ENCODE peak calls at places on chromosomes 3 and 15, in ten cellular contexts. X is heart left ventricle, G is right cardiac atrium, J is fibroblast of lung, Q is cardiac muscle cell, V is SK-N-SH, C is H1, D is neuronal stem cell, F is adrenal gland, Y is ovary. L is an unnamed sample. For H3K9me3, the result is how much of the 10 kb centered on the place peaks cover.

GRCh38 chr3:98962189-98962930 is 60.9 kb upstream of the DCBLD2 start:
- DNase-seq in D (no peak), Y (no peak), C (no peak), J (peak), X (no peak), Q (no peak), V (no peak), G (no peak), F (no peak), L (no peak)

GRCh38 chr3:148042663-148043445 is 633.7 kb downstream of the ZIC1 start:
- DNase-seq in D (no peak), X (no peak), Q (no peak), G (no peak), Y (no peak), C (no peak), J (peak), F (no peak), V (peak), L (no peak)

GRCh38 chr3:42097166-42097946 is 6.2 kb downstream of the TRAK1 start:
- DNase-seq in F (no peak), Y (no peak), Q (no peak), G (no peak), C (no peak), D (no peak), J (peak), X (no peak), V (no peak), L (no peak)

GRCh38 chr15:98421419-98422085 is 226.8 kb upstream of the IGF1R start:
- DNase-seq in V (peak), J (peak), Q (peak), X (peak), C (peak), Y (peak), D (peak), G (peak), F (peak), L (no peak)

GRCh38 chr3:18045296-18045880 is 303.0 kb upstream of the TBC1D5 start:
- DNase-seq in D (no peak), J (no peak), F (no peak), Q (no peak), Y (no peak), X (no peak), V (no peak), G (no peak), C (no peak), L (no peak)

GRCh38 chr3:2727566-2728318 is 382.4 kb downstream of the IL5RA start:
- DNase-seq in X (no peak), V (no peak), C (no peak), D (no peak), Y (no peak), Q (no peak), J (no peak), F (no peak), G (no peak), L (no peak)

GRCh38 chr3:100709840-100710235 is 544 bp downstream of the TFG start:
- DNase-seq in D (peak), Y (peak), Q (peak), C (peak), G (peak), J (peak), F (peak), X (peak), V (peak), L (no peak)

GRCh38 chr3:197907196-197907595 is 42.8 kb upstream of the RPL35A start:
- DNase-seq in Y (no peak), G (no peak), V (no peak), J (no peak), F (no peak), D (no peak), X (no peak), C (no peak), Q (no peak), L (no peak)

GRCh38 chr15:24862726-24863521 is 91.9 kb upstream of the SNRPN start:
- DNase-seq in F (no peak), G (no peak), J (peak), D (no peak), C (no peak), Q (peak), V (no peak), Y (no peak), X (no peak), L (no peak)

GRCh38 chr3:53067571-53067970 is 21.7 kb upstream of the SFMBT1 start:
- DNase-seq in F (no peak), Y (no peak), C (no peak), Q (no peak), D (no peak), X (no peak), J (no peak), V (no peak), G (no peak), L (no peak)

GRCh38 chr15:74997161-74997942 is 2.0 kb downstream of the SCAMP5 start:
- DNase-seq in G (no peak), J (no peak), Y (no peak), X (no peak), C (no peak), F (no peak), D (no peak), V (no peak), Q (no peak), L (no peak)

GRCh38 chr15:66761723-66762595 is 59.9 kb downstream of the SMAD6 start:
- DNase-seq in F (no peak), D (no peak), J (peak), Y (no peak), V (no peak), X (no peak), G (peak), C (no peak), Q (no peak), L (no peak)

GRCh38 chr15:36778516-36778915 is 199.1 kb downstream of the CDIN1 start:
- DNase-seq in X (no peak), C (no peak), J (peak), D (no peak), Y (no peak), G (no peak), V (no peak), F (no peak), Q (no peak), L (no peak)

GRCh38 chr15:49570174-49570573 is 50.4 kb downstream of the FAM227B start:
- DNase-seq in D (no peak), V (no peak), Y (no peak), F (no peak), J (no peak), G (no peak), X (no peak), C (no peak), Q (no peak), L (no peak)

GRCh38 chr3:46959169-46959515 is 17.4 kb downstream of the CCDC12 start:
- DNase-seq in C (no peak), X (no peak), G (no peak), Y (no peak), F (no peak), V (no peak), J (no peak), D (no peak), Q (no peak), L (no peak)

GRCh38 chr15:92624401-92624991 is 31.1 kb downstream of the FAM174B start:
- DNase-seq in X (peak), D (no peak), V (no peak), C (no peak), F (no peak), Q (no peak), Y (no peak), G (peak), J (peak), L (no peak)

GRCh38 chr15:95259965-95260364 is 1028.6 kb downstream of the MCTP2 start:
- DNase-seq in Q (peak), V (no peak), X (no peak), F (no peak), C (no peak), Y (peak), J (peak), G (peak), D (no peak), L (no peak)

GRCh38 chr15:57784081-57784488 is 77.6 kb downstream of the POLR2M start:
- DNase-seq in X (peak), D (no peak), Q (no peak), V (no peak), Y (no peak), C (no peak), G (peak), J (no peak), F (no peak), L (no peak)

GRCh38 chr3:64551697-64552096 is 136.1 kb downstream of the ADAMTS9 start:
- DNase-seq in J (no peak), Q (no peak), X (no peak), F (no peak), Y (no peak), V (no peak), C (no peak), D (no peak), G (no peak), L (no peak)

GRCh38 chr15:23734856-23735255 is 47.8 kb upstream of the NDN start:
- DNase-seq in X (no peak), C (no peak), Y (no peak), V (no peak), G (no peak), D (no peak), F (no peak), Q (no peak), J (no peak), L (no peak)

GRCh38 chr3:137385922-137386321 is 378.2 kb upstream of the SOX14 start:
- DNase-seq in X (no peak), G (no peak), Y (no peak), J (no peak), C (no peak), Q (no peak), D (no peak), V (no peak), F (no peak), L (no peak)

GRCh38 chr3:126269360-126269759 is 87.8 kb downstream of the KLF15 start:
- DNase-seq in X (no peak), F (no peak), G (no peak), Q (no peak), J (no peak), V (no peak), C (no peak), Y (no peak), D (no peak), L (no peak)

GRCh38 chr3:99954914-99955644 is 137.4 kb downstream of the CMSS1 start:
- DNase-seq in Q (peak), F (no peak), J (no peak), Y (no peak), X (no peak), G (no peak), C (no peak), D (no peak), V (no peak), L (no peak)

GRCh38 chr3:39408493-39409372 is 2.2 kb downstream of the RPSA start:
- DNase-seq in G (no peak), V (no peak), D (no peak), X (no peak), C (no peak), Y (no peak), J (no peak), Q (no peak), F (no peak), L (no peak)

DNA sequence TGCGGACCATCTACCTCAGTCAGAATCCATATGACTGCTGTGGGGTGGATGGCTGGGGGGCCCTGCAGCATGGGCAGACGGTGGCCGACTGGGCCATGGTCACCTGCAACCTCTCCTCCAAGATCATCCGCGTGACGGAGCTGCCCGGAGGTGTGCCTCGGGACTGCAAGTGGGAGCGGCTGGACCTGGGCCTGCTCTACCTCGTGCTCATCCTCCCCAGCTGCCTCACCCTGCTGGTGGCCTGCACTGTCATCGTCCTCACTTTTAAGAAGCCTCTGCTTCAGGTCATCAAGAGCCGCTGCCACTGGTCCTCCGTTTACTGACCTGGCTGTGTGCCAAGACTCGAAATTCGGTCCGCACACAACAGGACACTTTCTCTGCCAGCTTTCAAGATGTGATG is 21.9 kb downstream of the NRROS start:
- DNase-seq in V (no peak), X (no peak), Y (no peak), J (no peak), C (no peak), D (no peak), Q (no peak), F (no peak), G (no peak), L (no peak)
- H3K4me3 ChIP-seq in V (no peak), X (no peak), Y (no peak), J (no peak), C (no peak), D (no peak), Q (no peak), F (no peak), G (no peak), L (no peak)

DNA sequence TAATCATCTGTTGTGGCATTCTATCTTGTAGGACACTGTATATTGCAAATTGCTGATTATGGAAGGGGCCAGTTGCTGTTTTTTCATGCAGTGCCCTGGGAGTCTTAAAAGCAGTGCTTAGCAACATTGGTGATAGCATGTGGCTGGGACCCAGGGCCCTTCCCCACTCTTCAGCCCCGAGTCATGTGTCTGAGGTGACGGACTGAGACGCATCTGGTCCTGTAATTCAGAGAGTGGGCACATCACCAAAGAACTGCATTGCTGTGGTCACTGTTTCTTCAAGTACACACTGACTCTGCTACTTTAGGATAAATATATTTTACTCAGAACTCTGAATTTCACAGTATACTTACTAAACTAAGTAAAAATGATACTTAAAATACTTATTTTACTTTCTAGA is 63.4 kb downstream of the SNRK start:
- DNase-seq in D (no peak), X (no peak), C (no peak), F (no peak), J (peak), Y (no peak), V (peak), Q (no peak), G (no peak), L (no peak)
- H3K9me3 ChIP-seq in D (under half), X (under half), C (under half), F (under half), J (under half), Y (under half), V (under half), Q (under half), G (under half), L (under half)

GRCh38 chr3:124552224-124552623 is 178.0 kb upstream of the UMPS start:
- DNase-seq in D (no peak), X (no peak), C (no peak), G (no peak), V (no peak), Q (no peak), Y (no peak), J (peak), F (peak), L (no peak)
- H3K27ac ChIP-seq in D (no peak), X (no peak), C (no peak), G (no peak), V (peak), Q (no peak), Y (no peak), J (no peak), F (no peak), L (no peak)

DNA sequence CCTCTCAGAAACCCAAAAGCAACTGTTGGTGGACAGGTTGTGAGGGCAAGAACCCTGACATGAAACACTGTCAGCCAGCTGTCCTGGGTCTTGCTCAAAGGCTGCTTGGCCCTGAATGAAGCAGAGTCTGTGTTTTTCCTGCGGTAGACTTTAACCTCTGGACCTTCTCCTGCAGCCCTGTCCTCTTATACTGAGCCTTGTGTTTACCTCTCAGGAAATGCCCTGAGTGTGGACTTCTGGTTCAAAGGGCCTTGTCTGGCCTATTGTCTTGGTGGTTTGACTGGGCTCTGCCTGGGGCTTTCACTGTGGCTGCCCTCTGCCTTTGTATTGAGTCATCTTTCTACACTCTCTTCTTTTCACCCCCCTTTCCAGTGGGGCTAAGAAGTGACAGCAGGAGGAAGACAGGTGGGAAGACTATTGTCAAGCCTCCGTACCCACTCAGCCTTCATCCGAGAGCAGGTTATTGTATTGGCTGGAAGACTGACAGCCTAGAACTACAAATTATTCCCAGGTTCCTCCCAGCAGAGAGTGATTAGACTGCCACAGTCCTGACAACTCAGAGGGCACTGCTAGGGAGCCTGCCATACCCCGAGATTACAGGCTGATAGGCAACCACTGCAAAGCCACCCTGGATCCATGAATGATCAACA is 3.5 kb downstream of the SEC13 start:
- DNase-seq in F (no peak), C (no peak), D (no peak), X (no peak), V (no peak), Y (no peak), G (no peak), Q (no peak), J (no peak), L (no peak)
- H3K4me3 ChIP-seq in F (no peak), C (no peak), D (no peak), X (no peak), V (no peak), Y (no peak), G (no peak), Q (no peak), J (no peak), L (no peak)

GRCh38 chr15:99590913-99591646 is 25.3 kb downstream of the MEF2A start:
- DNase-seq in V (no peak), J (no peak), D (no peak), C (no peak), X (no peak), Q (no peak), F (no peak), Y (no peak), G (no peak), L (no peak)
- H3K9me3 ChIP-seq in V (under half), J (under half), D (under half), C (under half), X (under half), Q (under half), F (under half), Y (under half), G (under half), L (under half)